ENCODE peak calls at places on chromosomes 1 and 21, in seven cellular contexts. One of them, this sample, is unnamed.

GRCh38 chr1:95122151-95122697 is 5.1 kb downstream of the TLCD4 start:
- DNase-seq in SK-N-SH: no peak
- DNase-seq in heart left ventricle: no peak
- DNase-seq in lower leg skin: no peak
- DNase-seq in endothelial cell: no peak
- DNase-seq in esophagus muscularis mucosa: no peak
- DNase-seq in right atrium auricular region: no peak
- DNase-seq in this sample: no peak

GRCh38 chr1:1021010-1021845 is 1.3 kb downstream of the AGRN start:
- DNase-seq in heart left ventricle: peak
- DNase-seq in right atrium auricular region: no peak
- DNase-seq in esophagus muscularis mucosa: no peak
- DNase-seq in endothelial cell: no peak
- DNase-seq in SK-N-SH: peak
- DNase-seq in lower leg skin: no peak
- DNase-seq in this sample: peak

GRCh38 chr1:165634154-165634921 is 3.3 kb downstream of the MGST3 start:
- DNase-seq in esophagus muscularis mucosa: no peak
- DNase-seq in heart left ventricle: no peak
- DNase-seq in right atrium auricular region: no peak
- DNase-seq in lower leg skin: no peak
- DNase-seq in SK-N-SH: no peak
- DNase-seq in endothelial cell: no peak
- DNase-seq in this sample: no peak

GRCh38 chr1:183385746-183386145 is 32.4 kb downstream of the NMNAT2 start:
- DNase-seq in endothelial cell: no peak
- DNase-seq in esophagus muscularis mucosa: no peak
- DNase-seq in SK-N-SH: no peak
- DNase-seq in right atrium auricular region: no peak
- DNase-seq in lower leg skin: no peak
- DNase-seq in heart left ventricle: no peak
- DNase-seq in this sample: no peak

GRCh38 chr1:161505892-161506173 is 576 bp downstream of the FCGR2A start:
- DNase-seq in endothelial cell: no peak
- DNase-seq in heart left ventricle: no peak
- DNase-seq in SK-N-SH: no peak
- DNase-seq in lower leg skin: no peak
- DNase-seq in esophagus muscularis mucosa: no peak
- DNase-seq in right atrium auricular region: no peak
- DNase-seq in this sample: no peak

GRCh38 chr1:233909195-233909594 is 4.7 kb downstream of the SLC35F3 start:
- DNase-seq in lower leg skin: no peak
- DNase-seq in endothelial cell: no peak
- DNase-seq in heart left ventricle: no peak
- DNase-seq in esophagus muscularis mucosa: no peak
- DNase-seq in SK-N-SH: no peak
- DNase-seq in right atrium auricular region: no peak
- DNase-seq in this sample: no peak

GRCh38 chr1:51216631-51217030 is 19.4 kb upstream of the RNF11 start:
- DNase-seq in esophagus muscularis mucosa: no peak
- DNase-seq in endothelial cell: no peak
- DNase-seq in SK-N-SH: no peak
- DNase-seq in heart left ventricle: no peak
- DNase-seq in right atrium auricular region: no peak
- DNase-seq in lower leg skin: no peak
- DNase-seq in this sample: no peak

GRCh38 chr1:109617291-109617801 is 2.1 kb downstream of the GNAT2 start:
- DNase-seq in SK-N-SH: peak
- DNase-seq in right atrium auricular region: no peak
- DNase-seq in lower leg skin: no peak
- DNase-seq in endothelial cell: no peak
- DNase-seq in heart left ventricle: no peak
- DNase-seq in esophagus muscularis mucosa: peak
- DNase-seq in this sample: no peak

GRCh38 chr1:57468661-57469523 is 45.0 kb upstream of the DAB1 start:
- DNase-seq in lower leg skin: no peak
- DNase-seq in esophagus muscularis mucosa: no peak
- DNase-seq in heart left ventricle: no peak
- DNase-seq in endothelial cell: no peak
- DNase-seq in right atrium auricular region: no peak
- DNase-seq in SK-N-SH: no peak
- DNase-seq in this sample: no peak

GRCh38 chr21:38979271-38980196 is 173.8 kb downstream of the ETS2 start:
- DNase-seq in heart left ventricle: no peak
- DNase-seq in endothelial cell: no peak
- DNase-seq in lower leg skin: no peak
- DNase-seq in SK-N-SH: no peak
- DNase-seq in esophagus muscularis mucosa: no peak
- DNase-seq in right atrium auricular region: no peak
- DNase-seq in this sample: no peak

GRCh38 chr1:47931395-47931794 is 65.8 kb downstream of the TRABD2B start:
- DNase-seq in SK-N-SH: no peak
- DNase-seq in right atrium auricular region: no peak
- DNase-seq in heart left ventricle: no peak
- DNase-seq in esophagus muscularis mucosa: no peak
- DNase-seq in endothelial cell: no peak
- DNase-seq in lower leg skin: no peak
- DNase-seq in this sample: no peak

GRCh38 chr1:37919277-37919676 is 27.6 kb downstream of the INPP5B start:
- DNase-seq in SK-N-SH: peak
- DNase-seq in heart left ventricle: no peak
- DNase-seq in right atrium auricular region: no peak
- DNase-seq in lower leg skin: no peak
- DNase-seq in endothelial cell: no peak
- DNase-seq in esophagus muscularis mucosa: no peak
- DNase-seq in this sample: no peak

GRCh38 chr21:17466166-17466565 is 46.7 kb upstream of the CXADR start:
- DNase-seq in heart left ventricle: no peak
- DNase-seq in lower leg skin: no peak
- DNase-seq in esophagus muscularis mucosa: no peak
- DNase-seq in endothelial cell: no peak
- DNase-seq in SK-N-SH: no peak
- DNase-seq in right atrium auricular region: no peak
- DNase-seq in this sample: no peak

GRCh38 chr1:226882187-226882586 is 11.8 kb downstream of the PSEN2 start:
- DNase-seq in endothelial cell: no peak
- DNase-seq in heart left ventricle: no peak
- DNase-seq in right atrium auricular region: no peak
- DNase-seq in SK-N-SH: no peak
- DNase-seq in lower leg skin: no peak
- DNase-seq in esophagus muscularis mucosa: no peak
- DNase-seq in this sample: no peak

GRCh38 chr21:41160036-41160435 is 7.9 kb upstream of the BACE2 start:
- DNase-seq in lower leg skin: peak
- DNase-seq in right atrium auricular region: no peak
- DNase-seq in SK-N-SH: no peak
- DNase-seq in heart left ventricle: no peak
- DNase-seq in endothelial cell: no peak
- DNase-seq in esophagus muscularis mucosa: no peak
- DNase-seq in this sample: no peak

GRCh38 chr1:22342734-22343191 is 108.9 kb upstream of the ZBTB40 start:
- DNase-seq in heart left ventricle: no peak
- DNase-seq in endothelial cell: no peak
- DNase-seq in SK-N-SH: peak
- DNase-seq in lower leg skin: no peak
- DNase-seq in right atrium auricular region: no peak
- DNase-seq in esophagus muscularis mucosa: no peak
- DNase-seq in this sample: no peak

GRCh38 chr1:221045842-221046831 is 166.9 kb downstream of the HLX start:
- DNase-seq in endothelial cell: no peak
- DNase-seq in SK-N-SH: no peak
- DNase-seq in lower leg skin: no peak
- DNase-seq in heart left ventricle: no peak
- DNase-seq in esophagus muscularis mucosa: no peak
- DNase-seq in right atrium auricular region: no peak
- DNase-seq in this sample: no peak

GRCh38 chr1:22556391-22557104 is 6.7 kb upstream of the EPHA8 start:
- DNase-seq in right atrium auricular region: no peak
- DNase-seq in heart left ventricle: no peak
- DNase-seq in esophagus muscularis mucosa: no peak
- DNase-seq in endothelial cell: no peak
- DNase-seq in SK-N-SH: no peak
- DNase-seq in lower leg skin: no peak
- DNase-seq in this sample: no peak

GRCh38 chr1:64539808-64540207 is 69.9 kb downstream of the CACHD1 start:
- DNase-seq in esophagus muscularis mucosa: no peak
- DNase-seq in SK-N-SH: no peak
- DNase-seq in endothelial cell: no peak
- DNase-seq in lower leg skin: peak
- DNase-seq in right atrium auricular region: peak
- DNase-seq in heart left ventricle: peak
- DNase-seq in this sample: peak

GRCh38 chr1:48775817-48776399 is 783 bp downstream of the BEND5 start:
- DNase-seq in esophagus muscularis mucosa: peak
- DNase-seq in right atrium auricular region: no peak
- DNase-seq in heart left ventricle: no peak
- DNase-seq in endothelial cell: no peak
- DNase-seq in SK-N-SH: peak
- DNase-seq in lower leg skin: no peak
- DNase-seq in this sample: no peak

GRCh38 chr1:227574926-227575325 is 11.6 kb downstream of the ZNF678 start:
- DNase-seq in right atrium auricular region: no peak
- DNase-seq in heart left ventricle: no peak
- DNase-seq in esophagus muscularis mucosa: no peak
- DNase-seq in endothelial cell: no peak
- DNase-seq in lower leg skin: no peak
- DNase-seq in SK-N-SH: no peak
- DNase-seq in this sample: no peak

GRCh38 chr21:33109574-33110339 is 39.8 kb downstream of the OLIG1 start:
- DNase-seq in right atrium auricular region: no peak
- DNase-seq in heart left ventricle: no peak
- DNase-seq in lower leg skin: peak
- DNase-seq in endothelial cell: peak
- DNase-seq in SK-N-SH: no peak
- DNase-seq in esophagus muscularis mucosa: no peak
- DNase-seq in this sample: no peak

GRCh38 chr1:2452583-2453315 is 23.3 kb upstream of the PLCH2 start:
- DNase-seq in SK-N-SH: no peak
- DNase-seq in endothelial cell: no peak
- DNase-seq in heart left ventricle: no peak
- DNase-seq in esophagus muscularis mucosa: no peak
- DNase-seq in lower leg skin: no peak
- DNase-seq in right atrium auricular region: no peak
- DNase-seq in this sample: no peak

GRCh38 chr1:93680121-93681094 is 1.2 kb downstream of the BCAR3 start:
- DNase-seq in endothelial cell: peak
- DNase-seq in SK-N-SH: peak
- DNase-seq in esophagus muscularis mucosa: peak
- DNase-seq in lower leg skin: peak
- DNase-seq in heart left ventricle: peak
- DNase-seq in right atrium auricular region: peak
- DNase-seq in this sample: peak
- TF ChIP-seq CTCF in endothelial cell: peak
- TF ChIP-seq CTCF in SK-N-SH: peak
- TF ChIP-seq CTCF in esophagus muscularis mucosa: peak
- TF ChIP-seq CTCF in lower leg skin: peak
- TF ChIP-seq CTCF in heart left ventricle: peak
- TF ChIP-seq CTCF in right atrium auricular region: peak
- TF ChIP-seq CTCF in this sample: peak

GRCh38 chr1:203440780-203441179 is 34.8 kb upstream of the PRELP start:
- DNase-seq in endothelial cell: no peak
- DNase-seq in esophagus muscularis mucosa: no peak
- DNase-seq in SK-N-SH: peak
- DNase-seq in right atrium auricular region: peak
- DNase-seq in lower leg skin: peak
- DNase-seq in heart left ventricle: peak
- DNase-seq in this sample: peak
- TF ChIP-seq CTCF in endothelial cell: no peak
- TF ChIP-seq CTCF in esophagus muscularis mucosa: peak
- TF ChIP-seq CTCF in SK-N-SH: peak
- TF ChIP-seq CTCF in right atrium auricular region: peak
- TF ChIP-seq CTCF in lower leg skin: no peak
- TF ChIP-seq CTCF in heart left ventricle: peak
- TF ChIP-seq CTCF in this sample: peak

DNA sequence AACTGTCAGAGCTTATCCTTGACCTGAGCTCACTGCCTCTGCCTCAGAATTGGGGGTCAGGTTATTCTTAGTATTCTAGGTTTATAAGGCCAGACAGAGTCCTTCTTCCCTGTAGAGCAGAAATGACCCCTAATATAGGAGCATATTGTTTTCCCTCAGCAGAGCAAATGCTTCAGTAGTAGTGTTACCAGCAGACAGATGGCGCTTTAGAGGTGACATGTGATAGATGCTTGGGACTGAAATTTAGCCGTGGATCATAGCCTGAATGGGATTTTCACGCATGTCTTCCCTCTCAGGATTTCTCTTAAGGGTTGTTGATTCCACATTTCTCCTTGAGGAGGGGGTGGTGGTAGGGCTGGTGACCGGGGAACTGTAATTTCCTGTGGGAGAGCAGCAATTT is 24.5 kb downstream of the ADARB1 start:
- DNase-seq in lower leg skin: no peak
- DNase-seq in SK-N-SH: peak
- DNase-seq in heart left ventricle: no peak
- DNase-seq in endothelial cell: no peak
- DNase-seq in right atrium auricular region: no peak
- DNase-seq in esophagus muscularis mucosa: no peak
- DNase-seq in this sample: no peak
- TF ChIP-seq CTCF in lower leg skin: no peak
- TF ChIP-seq CTCF in SK-N-SH: peak
- TF ChIP-seq CTCF in heart left ventricle: peak
- TF ChIP-seq CTCF in endothelial cell: no peak
- TF ChIP-seq CTCF in right atrium auricular region: peak
- TF ChIP-seq CTCF in esophagus muscularis mucosa: peak
- TF ChIP-seq CTCF in this sample: peak

GRCh38 chr1:81809808-81810207 is 9.1 kb downstream of the ADGRL2 start:
- DNase-seq in heart left ventricle: no peak
- DNase-seq in right atrium auricular region: no peak
- DNase-seq in endothelial cell: no peak
- DNase-seq in esophagus muscularis mucosa: no peak
- DNase-seq in SK-N-SH: no peak
- DNase-seq in lower leg skin: no peak
- DNase-seq in this sample: no peak

GRCh38 chr1:81806432-81806770 is 5.7 kb downstream of the ADGRL2 start:
- DNase-seq in right atrium auricular region: no peak
- DNase-seq in lower leg skin: no peak
- DNase-seq in heart left ventricle: no peak
- DNase-seq in esophagus muscularis mucosa: no peak
- DNase-seq in endothelial cell: no peak
- DNase-seq in SK-N-SH: no peak
- DNase-seq in this sample: no peak

GRCh38 chr1:81811757-81812371 is 11.1 kb downstream of the ADGRL2 start:
- DNase-seq in heart left ventricle: no peak
- DNase-seq in SK-N-SH: no peak
- DNase-seq in right atrium auricular region: no peak
- DNase-seq in esophagus muscularis mucosa: no peak
- DNase-seq in lower leg skin: no peak
- DNase-seq in endothelial cell: no peak
- DNase-seq in this sample: no peak

GRCh38 chr1:81805537-81806431 is 5.0 kb downstream of the ADGRL2 start:
- DNase-seq in right atrium auricular region: no peak
- DNase-seq in SK-N-SH: no peak
- DNase-seq in heart left ventricle: no peak
- DNase-seq in lower leg skin: no peak
- DNase-seq in endothelial cell: no peak
- DNase-seq in esophagus muscularis mucosa: no peak
- DNase-seq in this sample: no peak

DNA sequence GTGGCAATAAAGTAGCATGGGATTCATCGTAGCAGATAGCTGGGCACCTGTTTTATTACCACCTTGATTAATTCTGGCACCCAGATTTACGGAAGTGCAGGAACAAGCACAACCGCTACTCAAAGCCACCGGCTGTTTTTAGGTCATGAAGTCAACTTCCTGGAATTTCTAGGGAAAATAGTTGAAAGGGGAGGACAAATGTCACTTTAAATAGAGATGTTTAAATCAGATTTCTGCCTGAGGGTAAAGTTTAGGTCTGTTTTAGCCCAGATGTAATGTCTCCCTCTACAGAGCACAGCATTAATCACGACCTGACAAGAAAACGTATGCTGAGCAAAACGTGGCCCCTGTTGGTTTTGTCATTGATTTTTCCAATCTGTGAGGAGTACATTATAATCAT is 8.0 kb downstream of the ADGRL2 start:
- DNase-seq in lower leg skin: no peak
- DNase-seq in endothelial cell: no peak
- DNase-seq in right atrium auricular region: no peak
- DNase-seq in SK-N-SH: peak
- DNase-seq in heart left ventricle: no peak
- DNase-seq in esophagus muscularis mucosa: no peak
- DNase-seq in this sample: no peak
- TF ChIP-seq CTCF in lower leg skin: no peak
- TF ChIP-seq CTCF in endothelial cell: no peak
- TF ChIP-seq CTCF in right atrium auricular region: no peak
- TF ChIP-seq CTCF in SK-N-SH: peak
- TF ChIP-seq CTCF in heart left ventricle: peak
- TF ChIP-seq CTCF in esophagus muscularis mucosa: no peak
- TF ChIP-seq CTCF in this sample: peak

This sample was measured in psoas muscle.